ENCODE peak calls at places on chromosomes 6 and 20, in ten cellular contexts. O is PC-9; M is SJSA1; F is posterior cingulate gyrus; T is skeletal muscle cell; G is omental fat pad; Q is activated effector memory CD4-positive, alpha-beta T cell treated with anti-CD3 and anti-CD28 coated beads, Interleukin-2, amount 50 U/mL, for 16 hours; J is ascending aorta; D is amygdala; L is stimulated activated CD8-positive, alpha-beta memory T cell treated with anti-CD3 and anti-CD28 coated beads, Interleukin-15, amount 100 ng/mL, for 1 hour. U is an unnamed sample.
A peak's percentile ranks its signal among the peaks of the same experiment; 100 is the strongest.

GRCh38 chr6:118930680-118931079 is 4.3 kb downstream of the MCM9 start:
- DNase-seq in O (no peak), M (no peak), F (no peak), T (no peak), G (no peak), Q (no peak), J (no peak), D (no peak), L (no peak), U (no peak)

GRCh38 chr6:9516207-9516606 is 898.7 kb downstream of the TFAP2A start:
- DNase-seq in O (peak; percentile 37), M (peak; percentile 48), F (no peak), T (peak; percentile 53), G (no peak), Q (no peak), J (no peak), D (no peak), L (no peak), U (no peak)

GRCh38 chr6:159451051-159451450 is 242.0 kb downstream of the SOD2 start:
- DNase-seq in O (no peak), M (peak; percentile 91), F (no peak), T (peak; percentile 79), G (no peak), Q (no peak), J (no peak), D (no peak), L (no peak), U (no peak)

GRCh38 chr6:169289671-169290408 is 36.2 kb upstream of the THBS2 start:
- DNase-seq in O (no peak), M (no peak), F (no peak), T (peak; percentile 76), G (no peak), Q (no peak), J (no peak), D (no peak), L (no peak), U (no peak)

GRCh38 chr6:55474386-55474785 is 104.6 kb downstream of the HMGCLL1 start:
- DNase-seq in O (no peak), M (no peak), F (no peak), T (no peak), G (no peak), Q (no peak), J (no peak), D (no peak), L (no peak), U (no peak)

GRCh38 chr6:26311385-26312095 is 53.5 kb upstream of the BTN3A2 start:
- DNase-seq in O (peak; percentile 79), M (peak; percentile 87), F (no peak), T (no peak), G (no peak), Q (peak; percentile 75), J (no peak), D (no peak), L (no peak), U (no peak)

GRCh38 chr20:10922941-10923340 is 249.1 kb upstream of the JAG1 start:
- DNase-seq in O (peak; percentile 82), M (peak; percentile 95), F (no peak), T (peak; percentile 83), G (no peak), Q (no peak), J (no peak), D (no peak), L (no peak), U (no peak)

GRCh38 chr20:10074513-10074912 is 39.7 kb downstream of the ANKEF1 start:
- DNase-seq in O (peak; percentile 92), M (peak; percentile 60), F (peak; percentile 34), T (peak; percentile 91), G (no peak), Q (no peak), J (no peak), D (no peak), L (no peak), U (no peak)

GRCh38 chr6:119856136-119856535 is 506.6 kb upstream of the MAN1A1 start:
- DNase-seq in O (no peak), M (no peak), F (no peak), T (no peak), G (no peak), Q (peak; percentile 62), J (no peak), D (no peak), L (no peak), U (no peak)

GRCh38 chr6:48476257-48476656 is 365.3 kb upstream of the PTCHD4 start:
- DNase-seq in O (no peak), M (no peak), F (no peak), T (peak; percentile 2), G (no peak), Q (no peak), J (no peak), D (no peak), L (no peak), U (no peak)

GRCh38 chr6:12017876-12018401 is 5.8 kb downstream of the HIVEP1 start:
- DNase-seq in O (no peak), M (no peak), F (no peak), T (no peak), G (no peak), Q (no peak), J (no peak), D (no peak), L (no peak), U (no peak)

GRCh38 chr20:55067158-55067825 is 591.9 kb downstream of the DOK5 start:
- DNase-seq in O (no peak), M (no peak), F (no peak), T (no peak), G (no peak), Q (no peak), J (no peak), D (no peak), L (no peak), U (no peak)

GRCh38 chr20:58224974-58225373 is 3.5 kb downstream of the ANKRD60 start:
- DNase-seq in O (no peak), M (no peak), F (no peak), T (no peak), G (no peak), Q (no peak), J (no peak), D (no peak), L (no peak), U (no peak)

GRCh38 chr20:22402990-22403859 is 181.1 kb downstream of the FOXA2 start:
- DNase-seq in O (peak; percentile 55), M (peak; percentile 69), F (no peak), T (no peak), G (no peak), Q (no peak), J (no peak), D (no peak), L (no peak), U (no peak)

GRCh38 chr6:63579937-63580703 is 7.8 kb downstream of the LOC128125822 start:
- DNase-seq in O (no peak), M (no peak), F (no peak), T (no peak), G (no peak), Q (no peak), J (no peak), D (no peak), L (no peak), U (no peak)

U was measured in NK-92 treated with Interleukin-12 subunit alpha and Interleukin-12 subunit beta, amount 100 ng/mL, for 24 hours.